ENCODE peak calls at places on chromosomes 13 and 19, in eight cellular contexts. D is mammary epithelial cell, I is upper lobe of right lung, M is body of pancreas, F is psoas muscle, W is ovary, N is BE2C, X is dorsolateral prefrontal cortex. J is an unnamed sample. For H3K27me3, the result is how much of the 10 kb centered on the place peaks cover.

GRCh38 chr13:60642552-60642951 is 245.5 kb downstream of the TDRD3 start:
- DNase-seq in D (no peak), I (no peak), M (no peak), F (no peak), W (no peak), N (no peak), X (no peak), J (no peak)

GRCh38 chr19:45340232-45340898 is at the start of gene KLC3:
- DNase-seq in D (peak), I (peak), M (peak), F (no peak), W (no peak), N (no peak), X (no peak), J (no peak)

GRCh38 chr13:37651891-37652290 is 53.3 kb upstream of the POSTN start:
- DNase-seq in D (peak), I (no peak), M (no peak), F (no peak), W (no peak), N (no peak), X (no peak), J (no peak)

GRCh38 chr19:12784394-12784870 is 6.9 kb upstream of the JUNB start:
- DNase-seq in D (peak), I (no peak), M (no peak), F (no peak), W (no peak), N (no peak), X (no peak), J (no peak)

GRCh38 chr13:90352763-90353162 is 994.7 kb upstream of the MIR17HG start:
- DNase-seq in D (no peak), I (no peak), M (no peak), F (no peak), W (no peak), N (no peak), X (no peak), J (no peak)

GRCh38 chr13:111123221-111123620 is 8.1 kb downstream of the ARHGEF7 start:
- DNase-seq in D (no peak), I (no peak), M (no peak), F (no peak), W (no peak), N (no peak), X (no peak), J (no peak)

GRCh38 chr13:51681037-51681678 is 96.9 kb downstream of the WDFY2 start:
- DNase-seq in D (peak), I (no peak), M (no peak), F (no peak), W (no peak), N (no peak), X (no peak), J (peak)

GRCh38 chr13:65679240-65679639 is 1550.9 kb downstream of the PCDH9 start:
- DNase-seq in D (no peak), I (no peak), M (no peak), F (no peak), W (no peak), N (no peak), X (no peak), J (no peak)

GRCh38 chr13:95411641-95412040 is 110.4 kb upstream of the ABCC4 start:
- DNase-seq in D (peak), I (no peak), M (peak), F (no peak), W (no peak), N (no peak), X (no peak), J (no peak)

GRCh38 chr13:43133792-43134191 is 110.4 kb downstream of the DNAJC15 start:
- DNase-seq in D (no peak), I (no peak), M (no peak), F (no peak), W (no peak), N (no peak), X (no peak), J (no peak)

GRCh38 chr13:31797154-31797775 is 57.9 kb downstream of the RXFP2 start:
- DNase-seq in D (peak), I (no peak), M (no peak), F (no peak), W (no peak), N (no peak), X (no peak), J (no peak)

GRCh38 chr13:50990540-50991506 is 81.2 kb downstream of the RNASEH2B start:
- DNase-seq in D (no peak), I (no peak), M (peak), F (peak), W (peak), N (peak), X (peak), J (peak)

GRCh38 chr13:51844862-51845573 is at the start of gene TMEM272:
- DNase-seq in D (no peak), I (peak), M (peak), F (peak), W (peak), N (peak), X (peak), J (no peak)

GRCh38 chr13:70923863-70924752 is 815.9 kb upstream of the KLHL1 start:
- DNase-seq in D (no peak), I (peak), M (peak), F (no peak), W (peak), N (no peak), X (no peak), J (no peak)

GRCh38 chr13:99406799-99407201 is 94.5 kb upstream of the TM9SF2 start:
- DNase-seq in D (no peak), I (peak), M (no peak), F (no peak), W (peak), N (no peak), X (no peak), J (no peak)

GRCh38 chr13:62544928-62545327 is 1129.3 kb upstream of the PCDH20 start:
- DNase-seq in D (no peak), I (no peak), M (no peak), F (no peak), W (no peak), N (no peak), X (no peak), J (no peak)

GRCh38 chr13:113178070-113178895 is 19.8 kb downstream of the PROZ start:
- DNase-seq in D (peak), I (no peak), M (no peak), F (no peak), W (no peak), N (peak), X (no peak), J (peak)

GRCh38 chr13:45882626-45883025 is 31.1 kb upstream of the SIAH3 start:
- DNase-seq in D (no peak), I (no peak), M (no peak), F (no peak), W (no peak), N (no peak), X (no peak), J (no peak)

GRCh38 chr13:62278271-62278670 is 862.6 kb upstream of the PCDH20 start:
- DNase-seq in D (no peak), I (no peak), M (no peak), F (no peak), W (no peak), N (no peak), X (no peak), J (no peak)

GRCh38 chr19:43739836-43740235 is 14.9 kb downstream of the SMG9 start:
- DNase-seq in D (peak), I (no peak), M (no peak), F (no peak), W (no peak), N (no peak), X (no peak), J (no peak)

GRCh38 chr13:62119739-62120700 is 704.4 kb upstream of the PCDH20 start:
- DNase-seq in D (no peak), I (no peak), M (no peak), F (no peak), W (no peak), N (no peak), X (no peak), J (no peak)

GRCh38 chr13:37403776-37404497 is 194.6 kb downstream of the POSTN start:
- DNase-seq in D (peak), I (no peak), M (no peak), F (no peak), W (no peak), N (no peak), X (no peak), J (peak)

GRCh38 chr13:73059460-73060250 is 850 bp downstream of the KLF5 start:
- DNase-seq in D (peak), I (peak), M (peak), F (peak), W (peak), N (peak), X (no peak), J (no peak)

GRCh38 chr13:92307752-92308151 is 909.3 kb downstream of the GPC5 start:
- DNase-seq in D (no peak), I (no peak), M (no peak), F (no peak), W (no peak), N (no peak), X (no peak), J (no peak)

GRCh38 chr19:14089412-14089661 is 1.2 kb downstream of the SAMD1 start:
- DNase-seq in D (no peak), I (no peak), M (no peak), F (no peak), W (no peak), N (no peak), X (no peak), J (no peak)

DNA sequence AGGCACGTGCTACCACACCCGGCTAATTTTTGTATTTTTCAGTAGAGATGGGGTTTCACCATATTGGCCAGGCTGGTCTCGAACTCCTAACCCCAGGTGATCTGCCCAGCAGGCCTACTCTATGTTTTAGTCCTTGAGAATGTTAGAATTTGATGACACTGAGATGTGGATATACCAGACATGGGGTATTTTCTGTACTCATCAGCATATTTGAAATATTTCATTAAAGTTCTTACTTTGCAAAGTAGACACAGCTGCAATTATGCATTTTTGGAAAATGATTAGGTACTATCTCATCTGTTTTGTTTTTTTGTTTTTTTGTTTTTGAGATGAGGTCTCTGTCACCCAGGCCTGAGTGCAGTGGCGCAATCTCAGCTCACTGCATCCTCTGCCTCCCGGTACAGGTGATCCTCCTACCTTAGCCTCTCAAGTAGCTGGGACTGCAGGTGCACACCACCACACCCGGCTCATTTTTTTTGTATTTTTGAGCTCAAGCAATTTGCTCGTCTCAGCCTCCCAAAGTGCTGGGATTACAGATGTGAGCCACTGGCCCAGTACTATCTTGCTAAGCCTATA is 12.7 kb downstream of the SPINT2 start:
- DNase-seq in D (no peak), I (no peak), M (no peak), F (no peak), W (no peak), N (no peak), X (no peak), J (no peak)
- TF ChIP-seq CTCF in D (no peak), I (no peak), M (no peak), F (no peak), W (no peak), N (no peak), X (no peak), J (no peak)

DNA sequence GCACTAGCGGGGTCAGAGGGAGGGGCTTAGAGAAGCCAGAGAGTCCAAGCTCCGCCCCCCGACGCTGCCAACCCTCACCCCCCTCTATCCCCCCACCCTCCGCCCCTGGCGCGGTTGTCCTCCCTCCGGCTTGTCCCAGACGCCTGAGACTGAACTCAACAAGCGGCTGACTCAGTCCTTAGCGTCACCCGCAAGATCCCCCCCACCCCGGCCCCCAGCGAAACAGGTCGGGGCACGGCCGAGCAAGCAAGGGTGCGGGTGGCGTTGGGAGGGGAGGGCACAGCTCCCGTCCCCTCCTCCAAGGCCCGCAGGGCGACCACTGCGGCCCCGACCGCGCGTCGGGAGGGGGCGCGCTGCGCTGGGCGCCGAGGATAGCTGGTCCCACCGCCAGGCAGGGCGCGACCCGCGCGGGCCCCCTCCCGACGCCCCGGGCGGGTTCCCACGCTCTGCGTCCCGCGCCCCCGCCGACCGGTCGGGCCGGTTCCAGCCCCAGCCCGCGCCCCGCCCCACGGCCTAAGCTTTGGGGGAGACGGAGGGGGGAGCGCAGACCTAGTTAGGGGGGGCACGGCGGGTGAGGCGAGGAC is 5.3 kb downstream of the NOTCH3 start:
- DNase-seq in D (peak), I (peak), M (peak), F (peak), W (no peak), N (peak), X (no peak), J (peak)
- H3K27me3 ChIP-seq in D (under half), I (under half), M (under half), F (under half), W (under half), N (under half), X (under half), J (under half)

GRCh38 chr19:51440052-51440451 is 18.2 kb downstream of the SIGLEC8 start:
- DNase-seq in D (no peak), I (peak), M (no peak), F (no peak), W (no peak), N (no peak), X (no peak), J (no peak)

GRCh38 chr19:51439021-51439465 is 19.2 kb downstream of the SIGLEC8 start:
- DNase-seq in D (peak), I (peak), M (no peak), F (no peak), W (no peak), N (no peak), X (no peak), J (no peak)

GRCh38 chr19:51441410-51442390 is 16.6 kb downstream of the SIGLEC8 start:
- DNase-seq in D (peak), I (peak), M (no peak), F (no peak), W (no peak), N (no peak), X (no peak), J (no peak)

GRCh38 chr19:51440846-51441409 is 17.3 kb downstream of the SIGLEC8 start:
- DNase-seq in D (no peak), I (peak), M (no peak), F (no peak), W (no peak), N (no peak), X (no peak), J (no peak)
- H3K4me3 ChIP-seq in D (no peak), I (no peak), M (no peak), F (no peak), W (no peak), N (no peak), X (peak), J (no peak)

GRCh38 chr19:10984166-10984735 is 23.4 kb downstream of the SMARCA4 start:
- DNase-seq in D (no peak), I (no peak), M (no peak), F (no peak), W (no peak), N (no peak), X (no peak), J (no peak)
- TF ChIP-seq CTCF in D (no peak), I (no peak), M (no peak), F (no peak), W (no peak), N (no peak), X (no peak), J (no peak)

DNA sequence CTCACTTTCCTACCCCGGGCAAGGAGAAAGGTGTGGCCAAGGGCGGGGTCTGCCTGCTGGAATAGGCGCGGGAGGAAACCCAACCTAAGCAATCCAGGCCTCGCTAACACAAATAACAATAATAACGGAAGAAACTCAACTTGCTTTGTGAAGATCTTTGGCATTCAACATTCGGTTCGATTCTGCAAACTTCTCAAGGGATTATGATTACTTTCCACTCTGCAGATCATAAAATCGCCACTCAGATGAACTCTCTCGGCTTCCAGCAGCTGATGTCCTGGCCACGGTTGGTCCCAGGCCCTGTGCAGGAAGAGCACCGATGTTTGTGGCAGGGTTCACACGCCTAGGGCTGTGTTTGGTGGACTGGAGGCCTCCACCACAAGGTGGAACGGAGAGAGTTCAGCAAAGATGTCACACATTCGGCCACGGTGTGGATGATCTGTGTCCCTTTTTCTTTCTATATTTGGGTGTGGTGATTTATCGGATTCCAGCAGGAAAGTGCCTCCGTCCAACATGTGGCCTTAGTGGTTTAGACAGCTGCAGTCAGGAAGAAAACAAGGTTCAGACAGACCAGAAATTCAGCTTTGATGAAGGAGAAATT is 420 bp upstream of the SHISA2 start:
- DNase-seq in D (no peak), I (no peak), M (no peak), F (no peak), W (no peak), N (no peak), X (no peak), J (no peak)
- H3K27me3 ChIP-seq in D (under half), I (under half), M (under half), F (under half), W (under half), N (half or more), X (under half), J (under half)

DNA sequence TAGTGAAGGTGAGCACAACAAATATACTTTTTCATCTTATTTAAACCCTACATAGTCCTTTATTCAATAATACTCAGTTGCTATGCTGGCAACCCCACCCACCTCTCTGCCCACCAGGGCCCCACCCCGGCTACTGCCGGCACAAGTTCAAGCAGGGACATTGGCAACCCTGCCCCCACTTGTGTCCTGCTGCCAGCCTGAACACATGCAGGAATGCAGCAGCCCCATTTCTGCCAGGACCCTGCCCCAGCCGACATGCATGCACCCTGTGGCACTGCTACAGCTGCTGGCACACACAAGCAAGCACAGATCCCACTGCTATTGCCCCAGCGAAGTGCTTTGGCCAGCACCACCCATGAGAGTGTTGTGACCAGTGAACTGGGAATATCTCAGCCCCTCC is 289.8 kb downstream of the COG6 start:
- DNase-seq in D (no peak), I (no peak), M (no peak), F (no peak), W (no peak), N (no peak), X (peak), J (no peak)
- H3K4me3 ChIP-seq in D (no peak), I (no peak), M (no peak), F (no peak), W (no peak), N (no peak), X (no peak), J (no peak)

GRCh38 chr19:19776206-19777008 is 43.5 kb upstream of the ZNF14 start:
- DNase-seq in D (peak), I (peak), M (peak), F (peak), W (peak), N (peak), X (peak), J (peak)
- TF ChIP-seq CTCF in D (no peak), I (no peak), M (no peak), F (no peak), W (peak), N (no peak), X (no peak), J (no peak)

DNA sequence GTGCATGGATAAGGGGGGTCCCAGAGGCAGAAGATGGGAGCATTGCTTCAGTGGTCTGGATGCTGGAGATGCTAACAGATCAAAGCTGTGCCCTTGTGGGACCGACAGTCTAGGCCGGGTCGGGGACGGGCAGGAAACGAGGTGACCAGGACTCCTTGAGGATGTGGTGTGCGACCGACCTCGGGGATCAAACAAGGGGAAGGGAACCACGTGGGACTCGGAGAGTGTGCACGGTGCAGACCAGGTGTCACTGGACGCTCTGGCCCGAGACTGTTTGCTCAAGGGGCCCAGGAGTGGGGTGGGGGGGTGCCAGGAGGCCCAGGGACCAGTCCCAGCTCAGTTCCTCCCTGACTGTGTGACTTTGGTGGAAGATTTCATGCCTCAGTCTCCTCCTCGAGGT is 6.0 kb downstream of the NFIC start:
- DNase-seq in D (no peak), I (no peak), M (peak), F (no peak), W (no peak), N (no peak), X (no peak), J (no peak)
- H3K27me3 ChIP-seq in D (under half), I (under half), M (under half), F (under half), W (under half), N (under half), X (under half), J (under half)

GRCh38 chr13:109782823-109783411 is 3.5 kb downstream of the IRS2 start:
- DNase-seq in D (no peak), I (no peak), M (no peak), F (no peak), W (no peak), N (peak), X (no peak), J (no peak)

GRCh38 chr13:109780880-109781383 is 5.5 kb downstream of the IRS2 start:
- DNase-seq in D (no peak), I (no peak), M (no peak), F (no peak), W (no peak), N (no peak), X (no peak), J (no peak)

GRCh38 chr13:109782066-109782822 is 4.1 kb downstream of the IRS2 start:
- DNase-seq in D (no peak), I (no peak), M (no peak), F (no peak), W (peak), N (peak), X (no peak), J (no peak)

GRCh38 chr13:109779876-109780516 is 6.4 kb downstream of the IRS2 start:
- DNase-seq in D (no peak), I (no peak), M (no peak), F (no peak), W (no peak), N (peak), X (no peak), J (no peak)

GRCh38 chr13:109781384-109782065 is 4.9 kb downstream of the IRS2 start:
- DNase-seq in D (peak), I (no peak), M (no peak), F (no peak), W (peak), N (no peak), X (no peak), J (no peak)
- H3K4me3 ChIP-seq in D (peak), I (peak), M (no peak), F (peak), W (peak), N (peak), X (peak), J (peak)

J was measured in BJ.